ENCODE peak calls at places on chromosomes 3 and 15, in four cellular contexts. One of them, this sample, is unnamed.

GRCh38 chr3:37218206-37218605 is 43.8 kb upstream of the LRRFIP2 start:
- DNase-seq in K562: no peak
- DNase-seq in IMR-90: no peak
- DNase-seq in HepG2: no peak
- DNase-seq in this sample: no peak

GRCh38 chr3:38597502-38598060 is 51.9 kb downstream of the SCN5A start:
- DNase-seq in HepG2: no peak
- DNase-seq in K562: no peak
- DNase-seq in IMR-90: no peak
- DNase-seq in this sample: no peak

GRCh38 chr3:122942241-122942640 is 85.3 kb downstream of the SEMA5B start:
- DNase-seq in HepG2: no peak
- DNase-seq in K562: no peak
- DNase-seq in IMR-90: no peak
- DNase-seq in this sample: no peak

GRCh38 chr15:68644088-68644904 is 65.5 kb downstream of the CORO2B start:
- DNase-seq in K562: peak; percentile 33
- DNase-seq in HepG2: no peak
- DNase-seq in IMR-90: peak; percentile 90
- DNase-seq in this sample: peak; percentile 48

GRCh38 chr15:43939070-43939469 is 112.3 kb downstream of the WDR76 start:
- DNase-seq in K562: no peak
- DNase-seq in HepG2: no peak
- DNase-seq in IMR-90: peak; percentile 33
- DNase-seq in this sample: peak; percentile 25

GRCh38 chr15:36658905-36659304 is 79.5 kb downstream of the CDIN1 start:
- DNase-seq in HepG2: no peak
- DNase-seq in IMR-90: no peak
- DNase-seq in K562: no peak
- DNase-seq in this sample: no peak

GRCh38 chr3:38136272-38136806 is 588 bp downstream of the ACAA1 start:
- DNase-seq in IMR-90: peak; percentile 54
- DNase-seq in HepG2: no peak
- DNase-seq in K562: peak; percentile 55
- DNase-seq in this sample: no peak

GRCh38 chr15:70526974-70527325 is 236.4 kb downstream of the UACA start:
- DNase-seq in HepG2: no peak
- DNase-seq in K562: no peak
- DNase-seq in IMR-90: no peak
- DNase-seq in this sample: no peak

GRCh38 chr3:47456984-47457383 is 18.8 kb downstream of the SCAP start:
- DNase-seq in K562: no peak
- DNase-seq in HepG2: no peak
- DNase-seq in IMR-90: no peak
- DNase-seq in this sample: no peak

GRCh38 chr15:79140846-79141570 is 50.4 kb upstream of the RASGRF1 start:
- DNase-seq in K562: no peak
- DNase-seq in IMR-90: no peak
- DNase-seq in HepG2: no peak
- DNase-seq in this sample: no peak

GRCh38 chr3:8767667-8768363 is 1.6 kb downstream of the OXTR start:
- DNase-seq in HepG2: peak; percentile 28
- DNase-seq in IMR-90: no peak
- DNase-seq in K562: no peak
- DNase-seq in this sample: no peak

GRCh38 chr3:53821631-53822068 is 24.6 kb downstream of the CHDH start:
- DNase-seq in IMR-90: peak; percentile 22
- DNase-seq in HepG2: no peak
- DNase-seq in K562: no peak
- DNase-seq in this sample: no peak

GRCh38 chr15:89406756-89407650 is 72.4 kb upstream of the POLG start:
- DNase-seq in IMR-90: no peak
- DNase-seq in HepG2: no peak
- DNase-seq in K562: no peak
- DNase-seq in this sample: no peak

GRCh38 chr3:181689546-181689945 is 22.2 kb upstream of the SOX2 start:
- DNase-seq in K562: no peak
- DNase-seq in IMR-90: no peak
- DNase-seq in HepG2: no peak
- DNase-seq in this sample: no peak

GRCh38 chr3:36525115-36525711 is 144.9 kb downstream of the STAC start:
- DNase-seq in IMR-90: peak; percentile 4
- DNase-seq in HepG2: no peak
- DNase-seq in K562: no peak
- DNase-seq in this sample: peak; percentile 54

GRCh38 chr3:102745881-102746280 is 311.1 kb downstream of the ZPLD1 start:
- DNase-seq in HepG2: no peak
- DNase-seq in IMR-90: no peak
- DNase-seq in K562: no peak
- DNase-seq in this sample: peak; percentile 13

GRCh38 chr15:68374346-68374745 is 57.6 kb downstream of the ITGA11 start:
- DNase-seq in IMR-90: no peak
- DNase-seq in HepG2: no peak
- DNase-seq in K562: no peak
- DNase-seq in this sample: no peak

GRCh38 chr3:112640864-112641751 is at the start of gene CCDC80:
- DNase-seq in HepG2: no peak
- DNase-seq in IMR-90: peak; percentile 94
- DNase-seq in K562: peak; percentile 50
- DNase-seq in this sample: peak; percentile 91

GRCh38 chr3:133568294-133569014 is 5.0 kb upstream of the CDV3 start:
- DNase-seq in IMR-90: peak; percentile 92
- DNase-seq in HepG2: peak; percentile 47
- DNase-seq in K562: no peak
- DNase-seq in this sample: peak; percentile 55

GRCh38 chr3:163476179-163476578 is 1602.1 kb downstream of the SI start:
- DNase-seq in K562: peak; percentile 6
- DNase-seq in HepG2: no peak
- DNase-seq in IMR-90: no peak
- DNase-seq in this sample: no peak

GRCh38 chr15:70336425-70337009 is 238.8 kb upstream of the TLE3 start:
- DNase-seq in K562: no peak
- DNase-seq in HepG2: no peak
- DNase-seq in IMR-90: no peak
- DNase-seq in this sample: no peak

GRCh38 chr3:41328916-41329315 is 129.6 kb downstream of the CTNNB1 start:
- DNase-seq in IMR-90: peak; percentile 38
- DNase-seq in K562: no peak
- DNase-seq in HepG2: no peak
- DNase-seq in this sample: no peak
- TF ChIP-seq USF2 in IMR-90: no peak
- TF ChIP-seq USF2 in K562: no peak
- TF ChIP-seq USF2 in HepG2: no peak
- TF ChIP-seq USF2 in this sample: no peak

GRCh38 chr15:51318382-51319150 is 19.8 kb downstream of the CYP19A1 start:
- DNase-seq in HepG2: peak; percentile 91
- DNase-seq in IMR-90: no peak
- DNase-seq in K562: no peak
- DNase-seq in this sample: no peak
- TF ChIP-seq USF2 in HepG2: no peak
- TF ChIP-seq USF2 in IMR-90: no peak
- TF ChIP-seq USF2 in K562: no peak
- TF ChIP-seq USF2 in this sample: no peak

DNA sequence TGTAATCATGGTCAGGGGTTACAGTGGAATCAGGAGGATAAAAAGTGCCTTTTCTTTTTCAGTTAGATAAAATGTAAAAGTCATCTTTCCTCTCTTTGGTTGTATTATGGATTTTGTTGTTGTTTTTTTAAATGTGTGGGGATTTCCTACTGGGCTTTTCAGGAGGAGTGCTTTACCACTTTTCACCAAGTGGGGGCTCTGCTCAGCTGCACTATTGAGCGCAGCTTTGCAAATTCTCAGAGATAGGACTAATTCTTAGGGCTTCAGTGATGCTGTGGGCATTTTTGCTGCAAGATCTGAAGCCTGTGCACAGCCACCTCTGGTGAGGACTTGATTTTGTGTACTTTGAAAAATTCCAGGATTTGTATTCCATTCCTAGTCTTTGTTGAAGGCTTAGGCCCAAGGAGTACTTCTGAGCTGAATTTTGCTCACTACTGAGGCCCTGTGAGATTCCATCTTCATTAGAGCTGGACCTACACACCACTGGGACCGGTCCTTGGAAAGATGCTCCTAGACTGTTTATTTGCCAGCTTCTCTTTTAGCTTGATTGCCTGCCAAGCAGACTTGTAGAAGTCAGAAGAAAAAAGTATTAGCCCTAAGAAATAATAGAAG is 7.5 kb downstream of the GNB5 start:
- DNase-seq in HepG2: no peak
- DNase-seq in IMR-90: peak; percentile 39
- DNase-seq in K562: peak; percentile 51
- DNase-seq in this sample: peak; percentile 43
- TF ChIP-seq USF2 in HepG2: no peak
- TF ChIP-seq USF2 in IMR-90: no peak
- TF ChIP-seq USF2 in K562: no peak
- TF ChIP-seq USF2 in this sample: no peak

GRCh38 chr15:30675126-30675525 is 49.2 kb downstream of the ARHGAP11B start:
- DNase-seq in HepG2: no peak
- DNase-seq in K562: no peak
- DNase-seq in IMR-90: peak; percentile 27
- DNase-seq in this sample: no peak
- TF ChIP-seq USF2 in HepG2: no peak
- TF ChIP-seq USF2 in K562: no peak
- TF ChIP-seq USF2 in IMR-90: no peak
- TF ChIP-seq USF2 in this sample: no peak

GRCh38 chr3:177381070-177381469 is 183.8 kb upstream of the TBL1XR1 start:
- DNase-seq in K562: no peak
- DNase-seq in IMR-90: no peak
- DNase-seq in HepG2: no peak
- DNase-seq in this sample: no peak
- TF ChIP-seq USF2 in K562: no peak
- TF ChIP-seq USF2 in IMR-90: no peak
- TF ChIP-seq USF2 in HepG2: no peak
- TF ChIP-seq USF2 in this sample: no peak

GRCh38 chr3:77370413-77370812 is 330.5 kb downstream of the ROBO2 start:
- DNase-seq in IMR-90: peak; percentile 76
- DNase-seq in K562: no peak
- DNase-seq in HepG2: no peak
- DNase-seq in this sample: no peak
- TF ChIP-seq USF2 in IMR-90: no peak
- TF ChIP-seq USF2 in K562: no peak
- TF ChIP-seq USF2 in HepG2: no peak
- TF ChIP-seq USF2 in this sample: no peak

DNA sequence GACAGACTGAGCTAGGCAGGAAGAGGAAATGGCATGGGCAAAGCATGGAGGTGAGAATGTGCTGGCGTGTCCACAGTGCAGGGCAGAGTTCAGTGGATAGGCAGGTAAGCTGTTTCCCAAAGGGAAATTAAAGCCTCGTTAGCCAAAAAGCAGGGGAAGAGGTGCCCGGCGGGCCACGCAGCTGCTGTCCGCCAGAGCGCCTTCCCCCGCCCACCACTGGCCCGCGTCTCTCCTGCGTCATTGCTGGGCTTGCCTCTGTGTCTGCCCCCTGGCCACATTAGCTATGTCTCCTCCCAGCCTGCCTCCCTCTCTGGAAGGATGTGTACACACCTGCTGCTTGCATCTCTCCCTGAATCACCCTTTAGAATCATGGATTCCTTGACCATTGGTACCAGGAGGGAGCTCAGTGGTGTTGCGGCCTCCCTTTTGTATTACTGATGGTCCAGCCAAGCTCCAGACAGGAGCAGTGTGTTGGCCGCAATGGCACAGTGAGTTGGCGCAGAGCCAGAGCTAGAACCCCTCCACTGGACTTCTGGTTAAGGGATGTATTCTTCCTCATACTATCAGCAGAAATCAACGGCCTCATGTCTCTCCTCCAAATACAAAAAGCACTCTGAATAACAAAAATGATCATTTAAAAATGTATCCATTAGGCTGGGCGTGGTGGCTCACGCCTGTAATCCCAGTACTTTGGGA is 26.6 kb downstream of the SLC28A1 start:
- DNase-seq in IMR-90: no peak
- DNase-seq in HepG2: no peak
- DNase-seq in K562: no peak
- DNase-seq in this sample: no peak
- TF ChIP-seq USF2 in IMR-90: no peak
- TF ChIP-seq USF2 in HepG2: no peak
- TF ChIP-seq USF2 in K562: no peak
- TF ChIP-seq USF2 in this sample: no peak

GRCh38 chr3:63940389-63940757 is 28.2 kb upstream of the SCAANT1 start:
- DNase-seq in HepG2: no peak
- DNase-seq in IMR-90: peak; percentile 76
- DNase-seq in K562: no peak
- DNase-seq in this sample: no peak
- TF ChIP-seq USF2 in HepG2: no peak
- TF ChIP-seq USF2 in IMR-90: no peak
- TF ChIP-seq USF2 in K562: no peak
- TF ChIP-seq USF2 in this sample: no peak

GRCh38 chr3:194137314-194138097 is 1.6 kb downstream of the HES1 start:
- DNase-seq in HepG2: peak; percentile 29
- DNase-seq in K562: peak; percentile 76
- DNase-seq in IMR-90: peak; percentile 68
- DNase-seq in this sample: peak; percentile 65
- TF ChIP-seq USF2 in HepG2: no peak
- TF ChIP-seq USF2 in K562: peak; percentile 17
- TF ChIP-seq USF2 in IMR-90: peak; percentile 8
- TF ChIP-seq USF2 in this sample: no peak